ENCODE peak calls at places on chromosomes 16 and 17, in five cellular contexts. One of them, this sample, is unnamed.

GRCh38 chr16:58000706-58001676 is at the start of gene USB1:
- DNase-seq in H7: peak
- DNase-seq in transverse colon: peak
- DNase-seq in astrocyte: peak
- DNase-seq in endodermal cell: peak
- DNase-seq in this sample: peak

GRCh38 chr17:17783121-17783824 is 53.5 kb downstream of the SREBF1 start:
- DNase-seq in astrocyte: peak
- DNase-seq in transverse colon: peak
- DNase-seq in endodermal cell: peak
- DNase-seq in H7: peak
- DNase-seq in this sample: peak

GRCh38 chr17:15257316-15257925 is 7.7 kb downstream of the PMP22 start:
- DNase-seq in endodermal cell: peak
- DNase-seq in H7: peak
- DNase-seq in transverse colon: peak
- DNase-seq in astrocyte: peak
- DNase-seq in this sample: peak

GRCh38 chr17:80619535-80620235 is 75.0 kb downstream of the RPTOR start:
- DNase-seq in endodermal cell: no peak
- DNase-seq in transverse colon: no peak
- DNase-seq in H7: no peak
- DNase-seq in astrocyte: peak
- DNase-seq in this sample: peak

GRCh38 chr17:77494664-77495435 is 354.1 kb downstream of the SEC14L1 start:
- DNase-seq in transverse colon: peak
- DNase-seq in endodermal cell: peak
- DNase-seq in astrocyte: peak
- DNase-seq in H7: peak
- DNase-seq in this sample: peak

GRCh38 chr16:2820836-2821482 is 3.9 kb downstream of the PRSS21 start:
- DNase-seq in transverse colon: peak
- DNase-seq in endodermal cell: peak
- DNase-seq in H7: peak
- DNase-seq in astrocyte: no peak
- DNase-seq in this sample: no peak

GRCh38 chr17:2421315-2422147 is 20.7 kb upstream of the MNT start:
- DNase-seq in H7: no peak
- DNase-seq in transverse colon: no peak
- DNase-seq in endodermal cell: peak
- DNase-seq in astrocyte: no peak
- DNase-seq in this sample: no peak

GRCh38 chr16:88383401-88384221 is 852 bp downstream of the ZNF469 start:
- DNase-seq in transverse colon: no peak
- DNase-seq in endodermal cell: peak
- DNase-seq in astrocyte: peak
- DNase-seq in H7: peak
- DNase-seq in this sample: peak

GRCh38 chr17:50290074-50290702 is 15.9 kb downstream of the TMEM92 start:
- DNase-seq in transverse colon: peak
- DNase-seq in H7: no peak
- DNase-seq in endodermal cell: peak
- DNase-seq in astrocyte: peak
- DNase-seq in this sample: peak

GRCh38 chr17:48001187-48001586 is 30.3 kb downstream of the CDK5RAP3 start:
- DNase-seq in endodermal cell: no peak
- DNase-seq in transverse colon: no peak
- DNase-seq in H7: no peak
- DNase-seq in astrocyte: peak
- DNase-seq in this sample: no peak

GRCh38 chr16:30064746-30065111 is 831 bp upstream of the ALDOA start:
- DNase-seq in endodermal cell: peak
- DNase-seq in transverse colon: no peak
- DNase-seq in astrocyte: no peak
- DNase-seq in H7: peak
- DNase-seq in this sample: no peak

GRCh38 chr17:69712801-69713311 is 298.4 kb downstream of the MAP2K6 start:
- DNase-seq in H7: no peak
- DNase-seq in endodermal cell: no peak
- DNase-seq in astrocyte: no peak
- DNase-seq in transverse colon: no peak
- DNase-seq in this sample: no peak

GRCh38 chr17:2957631-2958286 is 105.6 kb downstream of the OR1D5 start:
- DNase-seq in astrocyte: peak
- DNase-seq in H7: peak
- DNase-seq in endodermal cell: no peak
- DNase-seq in transverse colon: no peak
- DNase-seq in this sample: no peak

GRCh38 chr16:70694517-70695218 is 8.8 kb upstream of the MTSS2 start:
- DNase-seq in endodermal cell: no peak
- DNase-seq in H7: no peak
- DNase-seq in transverse colon: no peak
- DNase-seq in astrocyte: no peak
- DNase-seq in this sample: no peak

GRCh38 chr17:83056583-83057396 is 22.6 kb upstream of the METRNL start:
- DNase-seq in H7: peak
- DNase-seq in astrocyte: no peak
- DNase-seq in endodermal cell: peak
- DNase-seq in transverse colon: no peak
- DNase-seq in this sample: no peak

GRCh38 chr17:36188891-36189306 is 7.7 kb downstream of the CCL3L1 start:
- DNase-seq in H7: no peak
- DNase-seq in endodermal cell: peak
- DNase-seq in astrocyte: no peak
- DNase-seq in transverse colon: peak
- DNase-seq in this sample: no peak

GRCh38 chr17:82892869-82893565 is 53.2 kb upstream of the ZNF750 start:
- DNase-seq in astrocyte: no peak
- DNase-seq in endodermal cell: no peak
- DNase-seq in transverse colon: peak
- DNase-seq in H7: no peak
- DNase-seq in this sample: no peak

GRCh38 chr17:68383443-68384321 is 73.6 kb downstream of the WIPI1 start:
- DNase-seq in transverse colon: no peak
- DNase-seq in endodermal cell: peak
- DNase-seq in astrocyte: peak
- DNase-seq in H7: no peak
- DNase-seq in this sample: peak

GRCh38 chr17:82107341-82107860 is 9.4 kb upstream of the FASN start:
- DNase-seq in endodermal cell: peak
- DNase-seq in H7: peak
- DNase-seq in transverse colon: no peak
- DNase-seq in astrocyte: no peak
- DNase-seq in this sample: peak

GRCh38 chr16:14181371-14182050 is 110.4 kb downstream of the MRTFB start:
- DNase-seq in astrocyte: peak
- DNase-seq in H7: no peak
- DNase-seq in endodermal cell: no peak
- DNase-seq in transverse colon: no peak
- DNase-seq in this sample: no peak

GRCh38 chr17:37024181-37024637 is 75.5 kb downstream of the AATF start:
- DNase-seq in endodermal cell: no peak
- DNase-seq in H7: no peak
- DNase-seq in astrocyte: peak
- DNase-seq in transverse colon: no peak
- DNase-seq in this sample: no peak

GRCh38 chr16:11992008-11992584 is 15.6 kb downstream of the SNX29 start:
- DNase-seq in astrocyte: no peak
- DNase-seq in endodermal cell: no peak
- DNase-seq in H7: no peak
- DNase-seq in transverse colon: no peak
- DNase-seq in this sample: no peak

GRCh38 chr17:82301916-82302497 is 15.4 kb downstream of the CD7 start:
- DNase-seq in H7: peak
- DNase-seq in endodermal cell: no peak
- DNase-seq in transverse colon: peak
- DNase-seq in astrocyte: no peak
- DNase-seq in this sample: no peak

GRCh38 chr17:46789610-46790009 is 28.9 kb downstream of the WNT3 start:
- DNase-seq in H7: no peak
- DNase-seq in astrocyte: no peak
- DNase-seq in transverse colon: no peak
- DNase-seq in endodermal cell: no peak
- DNase-seq in this sample: no peak

GRCh38 chr16:53744449-53744848 is 40.5 kb downstream of the FTO start:
- DNase-seq in transverse colon: no peak
- DNase-seq in astrocyte: no peak
- DNase-seq in endodermal cell: peak
- DNase-seq in H7: no peak
- DNase-seq in this sample: no peak

GRCh38 chr17:43418441-43419374 is 19.9 kb downstream of the ARL4D start:
- DNase-seq in H7: peak
- DNase-seq in astrocyte: peak
- DNase-seq in endodermal cell: peak
- DNase-seq in transverse colon: peak
- DNase-seq in this sample: peak

GRCh38 chr17:8859029-8859803 is 8.3 kb downstream of the PIK3R6 start:
- DNase-seq in H7: no peak
- DNase-seq in astrocyte: peak
- DNase-seq in endodermal cell: peak
- DNase-seq in transverse colon: no peak
- DNase-seq in this sample: no peak

GRCh38 chr17:8855477-8856204 is 11.8 kb downstream of the PIK3R6 start:
- DNase-seq in H7: no peak
- DNase-seq in endodermal cell: peak
- DNase-seq in transverse colon: no peak
- DNase-seq in astrocyte: no peak
- DNase-seq in this sample: no peak

GRCh38 chr17:8857919-8858318 is 9.6 kb downstream of the PIK3R6 start:
- DNase-seq in H7: no peak
- DNase-seq in endodermal cell: peak
- DNase-seq in astrocyte: peak
- DNase-seq in transverse colon: no peak
- DNase-seq in this sample: no peak

GRCh38 chr17:8859804-8860430 is 7.6 kb downstream of the PIK3R6 start:
- DNase-seq in transverse colon: no peak
- DNase-seq in endodermal cell: peak
- DNase-seq in H7: no peak
- DNase-seq in astrocyte: no peak
- DNase-seq in this sample: no peak

DNA sequence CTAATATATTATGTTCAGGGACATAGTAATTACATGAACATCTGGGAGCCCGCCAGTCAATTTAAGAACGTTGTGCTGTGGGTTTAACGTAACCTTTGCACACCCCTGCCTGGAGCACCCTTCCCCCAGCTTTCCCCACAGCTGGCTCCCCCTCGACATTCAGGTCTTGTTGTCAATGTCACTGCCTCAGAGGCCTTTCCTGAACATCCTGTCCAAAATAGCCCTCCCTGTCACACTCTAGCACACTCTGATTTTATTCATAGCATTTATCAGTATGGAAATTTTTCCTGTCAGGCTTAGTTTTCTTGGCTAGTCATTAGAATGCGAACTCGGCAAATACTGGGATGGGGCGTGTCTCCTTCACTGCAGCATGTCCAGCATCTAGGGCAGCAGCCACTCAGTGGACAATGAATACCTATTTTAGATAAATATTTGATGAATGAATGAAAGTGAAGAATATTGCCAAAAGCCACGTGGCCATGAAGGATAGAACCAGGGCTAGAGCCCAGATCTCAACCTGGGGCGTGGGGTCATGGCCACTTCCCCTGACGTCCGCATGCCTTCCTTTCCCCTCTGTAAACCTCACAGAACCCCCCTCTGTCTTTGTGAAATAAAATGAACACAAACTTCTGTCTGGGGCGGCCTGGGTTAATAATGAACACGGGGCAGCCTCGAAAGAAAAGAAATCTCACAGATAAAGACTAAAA is 10.5 kb downstream of the PIK3R6 start:
- DNase-seq in astrocyte: no peak
- DNase-seq in H7: no peak
- DNase-seq in transverse colon: no peak
- DNase-seq in endodermal cell: peak
- DNase-seq in this sample: no peak
- H3K4me3 ChIP-seq in astrocyte: no peak
- H3K4me3 ChIP-seq in H7: no peak
- H3K4me3 ChIP-seq in transverse colon: no peak
- H3K4me3 ChIP-seq in endodermal cell: no peak
- H3K4me3 ChIP-seq in this sample: no peak

GRCh38 chr17:7882629-7883028 is 6.0 kb upstream of the CHD3 start:
- DNase-seq in transverse colon: no peak
- DNase-seq in astrocyte: no peak
- DNase-seq in H7: no peak
- DNase-seq in endodermal cell: peak
- DNase-seq in this sample: peak
- H3K4me3 ChIP-seq in transverse colon: no peak
- H3K4me3 ChIP-seq in astrocyte: no peak
- H3K4me3 ChIP-seq in H7: no peak
- H3K4me3 ChIP-seq in endodermal cell: peak
- H3K4me3 ChIP-seq in this sample: peak

DNA sequence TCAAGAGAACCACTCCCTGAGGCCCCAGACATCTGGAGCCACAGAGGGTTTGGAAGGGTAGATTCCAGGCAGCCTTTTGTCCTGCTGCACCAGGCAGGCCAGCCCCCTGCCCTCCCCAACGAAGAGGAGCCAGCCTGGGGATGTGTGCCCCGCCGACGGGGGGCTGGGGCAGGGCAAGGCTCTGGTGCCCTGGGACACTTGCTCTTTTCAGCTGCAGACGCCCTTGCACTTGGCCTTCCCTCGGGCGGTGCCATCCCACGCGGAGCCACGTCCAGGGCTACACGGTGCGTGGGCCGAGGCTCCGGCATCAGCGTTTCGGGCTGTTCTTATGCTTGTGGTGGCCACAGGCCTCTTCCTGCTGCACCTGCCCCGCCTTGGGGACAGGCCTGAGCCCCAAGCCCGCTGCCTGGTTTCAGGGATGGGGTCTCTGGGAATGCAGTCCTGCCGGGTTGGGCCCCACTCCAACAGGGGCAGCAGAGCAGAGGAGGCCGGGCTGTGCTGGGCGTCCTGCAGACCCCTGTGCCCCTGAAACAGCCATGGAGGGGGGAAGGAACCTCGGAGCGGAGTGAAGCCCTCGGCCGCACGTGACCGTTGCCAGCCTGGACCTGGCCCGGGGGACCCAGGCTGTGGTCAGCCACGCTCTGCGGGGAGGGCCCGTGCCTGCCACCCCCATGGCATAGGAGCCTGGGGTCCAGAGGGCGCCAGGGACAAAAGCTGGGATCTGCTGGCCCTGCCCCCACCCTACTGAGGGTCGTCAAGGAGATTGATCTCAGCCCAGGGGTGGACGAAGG is 566 bp upstream of the WFIKKN1 start:
- DNase-seq in endodermal cell: no peak
- DNase-seq in transverse colon: no peak
- DNase-seq in astrocyte: no peak
- DNase-seq in H7: no peak
- DNase-seq in this sample: no peak
- H3K4me3 ChIP-seq in endodermal cell: peak
- H3K4me3 ChIP-seq in transverse colon: no peak
- H3K4me3 ChIP-seq in astrocyte: no peak
- H3K4me3 ChIP-seq in H7: no peak
- H3K4me3 ChIP-seq in this sample: no peak

DNA sequence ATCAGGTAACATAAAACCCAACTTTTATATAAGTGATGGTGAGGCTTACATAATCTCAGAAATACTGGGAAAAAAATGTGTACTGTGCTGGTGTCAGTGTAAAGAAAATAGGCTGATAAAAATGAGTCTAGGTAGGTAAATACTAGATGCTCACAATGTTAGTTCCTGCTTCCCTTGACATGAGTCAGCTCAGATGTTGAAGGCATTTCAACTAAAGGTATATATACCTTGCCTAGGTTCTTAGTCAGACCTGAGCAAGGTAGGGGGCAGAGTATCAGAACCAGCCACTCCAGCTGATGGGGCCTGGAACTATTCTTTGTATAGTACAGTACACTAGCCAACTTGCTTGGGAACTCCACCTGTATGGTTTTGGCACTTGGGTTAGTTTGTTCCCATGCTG is 51.0 kb upstream of the CA10 start:
- DNase-seq in endodermal cell: no peak
- DNase-seq in transverse colon: no peak
- DNase-seq in astrocyte: no peak
- DNase-seq in H7: no peak
- DNase-seq in this sample: peak
- H3K4me3 ChIP-seq in endodermal cell: no peak
- H3K4me3 ChIP-seq in transverse colon: no peak
- H3K4me3 ChIP-seq in astrocyte: no peak
- H3K4me3 ChIP-seq in H7: no peak
- H3K4me3 ChIP-seq in this sample: no peak